ENCODE peak calls at places on chromosomes 5 and 9, in seven cellular contexts. Y is heart left ventricle, V is psoas muscle, E is lung, I is tibial nerve, K is SJSA1, S is H9. A is an unnamed sample.

GRCh38 chr5:171968512-171968911 is 37.9 kb downstream of the FBXW11 start:
- DNase-seq in E (no peak), K (no peak), V (no peak), Y (no peak), S (no peak), I (no peak), A (no peak)

GRCh38 chr5:106522296-106522695 is 1148.4 kb downstream of the EFNA5 start:
- DNase-seq in K (no peak), I (no peak), E (no peak), Y (no peak), S (no peak), V (no peak), A (no peak)

GRCh38 chr5:66452109-66452508 is 144.1 kb upstream of the MAST4 start:
- DNase-seq in I (no peak), Y (no peak), V (no peak), K (no peak), S (no peak), E (no peak), A (no peak)

GRCh38 chr5:4275232-4275631 is 679.6 kb downstream of the IRX1 start:
- DNase-seq in E (no peak), I (no peak), V (no peak), S (peak; percentile 33), Y (no peak), K (no peak), A (no peak)

GRCh38 chr9:89805726-89806125 is 200.9 kb downstream of the GADD45G start:
- DNase-seq in Y (no peak), I (no peak), K (no peak), V (no peak), S (no peak), E (no peak), A (no peak)

GRCh38 chr5:91712718-91713117 is 329.6 kb upstream of the ARRDC3 start:
- DNase-seq in S (no peak), I (no peak), Y (no peak), V (no peak), E (no peak), K (no peak), A (no peak)

GRCh38 chr9:137789295-137789895 is 88.2 kb upstream of the CACNA1B start:
- DNase-seq in E (no peak), I (no peak), Y (no peak), V (no peak), S (no peak), K (no peak), A (no peak)

GRCh38 chr5:143154495-143155375 is 248.8 kb downstream of the NR3C1 start:
- DNase-seq in V (no peak), I (no peak), Y (no peak), S (no peak), K (peak; percentile 77), E (no peak), A (no peak)

GRCh38 chr5:107640568-107640967 is 30.2 kb downstream of the EFNA5 start:
- DNase-seq in K (no peak), E (no peak), Y (no peak), V (no peak), S (no peak), I (no peak), A (no peak)

GRCh38 chr9:98949565-98949964 is 5.9 kb downstream of the COL15A1 start:
- DNase-seq in K (no peak), S (no peak), E (no peak), I (no peak), Y (no peak), V (no peak), A (no peak)
- H3K27me3 ChIP-seq in K (peaks cover 25% of the 10 kb centered on the region), S (peaks cover 13% of the 10 kb centered on the region), E (no peaks in the 10 kb centered on the region), I (no peaks in the 10 kb centered on the region), Y (no peaks in the 10 kb centered on the region), V (no peaks in the 10 kb centered on the region), A (peaks cover 21% of the 10 kb centered on the region)

GRCh38 chr5:9062873-9063272 is 483.0 kb downstream of the SEMA5A start:
- DNase-seq in V (no peak), E (no peak), S (no peak), I (no peak), K (no peak), Y (no peak), A (no peak)
- H3K4me1 ChIP-seq in V (no peaks in the 10 kb centered on the region), E (peaks cover 2% of the 10 kb centered on the region), S (no peaks in the 10 kb centered on the region), I (no peaks in the 10 kb centered on the region), K (peaks cover 17% of the 10 kb centered on the region), Y (no peaks in the 10 kb centered on the region), A (no peaks in the 10 kb centered on the region)

GRCh38 chr9:116333254-116333653 is 179.7 kb downstream of the PAPPA start:
- DNase-seq in V (no peak), I (no peak), K (no peak), Y (no peak), S (no peak), E (no peak), A (no peak)

GRCh38 chr9:116337015-116337414 is 183.4 kb downstream of the PAPPA start:
- DNase-seq in E (no peak), K (peak; percentile 58), S (no peak), Y (no peak), V (no peak), I (no peak), A (no peak)

GRCh38 chr9:116336133-116336862 is 182.7 kb downstream of the PAPPA start:
- DNase-seq in E (no peak), V (no peak), Y (no peak), S (no peak), I (no peak), K (no peak), A (no peak)

GRCh38 chr9:116335392-116335791 is 181.8 kb downstream of the PAPPA start:
- DNase-seq in Y (no peak), K (no peak), E (no peak), V (no peak), I (no peak), S (no peak), A (no peak)

GRCh38 chr9:116334581-116335150 is 181.1 kb downstream of the PAPPA start:
- DNase-seq in E (no peak), V (no peak), K (no peak), Y (no peak), I (no peak), S (no peak), A (no peak)
- H3K27me3 ChIP-seq in E (no peaks in the 10 kb centered on the region), V (no peaks in the 10 kb centered on the region), K (no peaks in the 10 kb centered on the region), Y (no peaks in the 10 kb centered on the region), I (no peaks in the 10 kb centered on the region), S (peaks cover 62% of the 10 kb centered on the region), A (peaks cover 5% of the 10 kb centered on the region)

GRCh38 chr9:120394058-120394669 is 185.8 kb downstream of the CDK5RAP2 start:
- DNase-seq in K (peak; percentile 67), E (no peak), I (no peak), Y (no peak), V (no peak), S (no peak), A (no peak)
- H3K4me1 ChIP-seq in K (peaks cover 19% of the 10 kb centered on the region), E (no peaks in the 10 kb centered on the region), I (no peaks in the 10 kb centered on the region), Y (no peaks in the 10 kb centered on the region), V (peaks cover 8% of the 10 kb centered on the region), S (no peaks in the 10 kb centered on the region), A (no peaks in the 10 kb centered on the region)

DNA sequence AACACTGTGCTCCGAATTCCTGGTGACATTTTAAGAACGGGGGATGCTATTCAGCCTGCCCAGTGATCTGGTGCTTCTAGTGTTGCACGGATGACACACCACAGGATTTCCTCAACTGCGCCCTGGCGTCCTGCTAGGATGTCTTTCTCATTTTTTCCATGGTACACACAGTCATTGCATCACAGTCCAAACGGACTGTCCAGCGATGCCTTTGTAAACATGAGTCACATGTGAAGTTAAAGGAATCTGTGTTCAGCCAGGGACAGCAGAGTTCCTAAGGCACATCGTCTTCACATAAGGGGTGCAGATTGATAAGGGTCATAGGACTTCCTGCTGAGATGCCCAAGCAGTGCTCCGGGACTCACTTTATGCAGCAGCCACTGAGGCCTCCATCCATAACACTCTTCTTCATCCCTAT is 9.3 kb upstream of the PTPN3 start:
- DNase-seq in I (peak; percentile 13), K (peak; percentile 52), E (no peak), Y (no peak), S (no peak), V (peak; percentile 71), A (no peak)
- H3K27me3 ChIP-seq in I (no peaks in the 10 kb centered on the region), K (no peaks in the 10 kb centered on the region), E (no peaks in the 10 kb centered on the region), Y (no peaks in the 10 kb centered on the region), S (no peaks in the 10 kb centered on the region), V (no peaks in the 10 kb centered on the region), A (peaks cover 2% of the 10 kb centered on the region)

A was measured in HAP-1.